ENCODE peak calls at places on chromosomes 3 and 15, in four cellular contexts. U is IMR-90, W is breast epithelium, Q is ovary. P is an unnamed sample. For H3K4me1, the result is how much of the 10 kb centered on the place peaks cover.

GRCh38 chr3:182967218-182968204 is 12.8 kb downstream of the DCUN1D1 start:
- DNase-seq in W (no peak), U (no peak), Q (no peak), P (no peak)

GRCh38 chr15:86663304-86663703 is 583.6 kb downstream of the AGBL1 start:
- DNase-seq in Q (no peak), W (no peak), U (no peak), P (no peak)

GRCh38 chr3:182149594-182149993 is 437.9 kb downstream of the SOX2 start:
- DNase-seq in W (no peak), Q (no peak), U (no peak), P (no peak)

GRCh38 chr3:188749010-188749617 is 422.7 kb upstream of the TPRG1 start:
- DNase-seq in U (no peak), W (no peak), Q (no peak), P (no peak)

GRCh38 chr3:127215714-127216414 is 22.9 kb downstream of the PRR23E start:
- DNase-seq in Q (no peak), W (no peak), U (no peak), P (no peak)

GRCh38 chr15:69092159-69092558 is 68.3 kb upstream of the GLCE start:
- DNase-seq in W (no peak), U (peak), Q (no peak), P (no peak)

GRCh38 chr3:197809356-197810020 is 18.4 kb downstream of the LRCH3 start:
- DNase-seq in U (peak), Q (no peak), W (no peak), P (no peak)

GRCh38 chr3:37912052-37912733 is 50.5 kb downstream of the CTDSPL start:
- DNase-seq in U (no peak), Q (peak), W (no peak), P (no peak)

GRCh38 chr15:56767315-56767714 is 34.0 kb upstream of the ZNF280D start:
- DNase-seq in W (no peak), U (no peak), Q (no peak), P (no peak)

GRCh38 chr3:138348107-138348949 is at the start of gene MRAS:
- DNase-seq in W (peak), Q (peak), U (peak), P (no peak)

GRCh38 chr3:138197058-138197457 is 10.0 kb downstream of the ARMC8 start:
- DNase-seq in Q (no peak), U (peak), W (no peak), P (no peak)

GRCh38 chr3:33388374-33389100 is 51.7 kb downstream of the UBP1 start:
- DNase-seq in W (no peak), U (no peak), Q (no peak), P (no peak)

GRCh38 chr3:139135657-139136056 is 91.0 kb upstream of the PRR23C start:
- DNase-seq in Q (no peak), U (no peak), W (no peak), P (no peak)

GRCh38 chr3:177419904-177420601 is 222.8 kb upstream of the TBL1XR1 start:
- DNase-seq in U (no peak), Q (no peak), W (no peak), P (no peak)

GRCh38 chr15:49986326-49986725 is 132.7 kb downstream of the ATP8B4 start:
- DNase-seq in U (no peak), Q (no peak), W (no peak), P (no peak)

GRCh38 chr3:45509038-45509767 is 85.3 kb upstream of the LIMD1 start:
- DNase-seq in Q (no peak), W (no peak), U (peak), P (no peak)

GRCh38 chr3:127903596-127903995 is 11.4 kb upstream of the KBTBD12 start:
- DNase-seq in W (no peak), Q (no peak), U (no peak), P (no peak)

GRCh38 chr3:184073621-184074020 is 20.8 kb downstream of the HTR3C start:
- DNase-seq in W (no peak), Q (no peak), U (no peak), P (no peak)

GRCh38 chr3:98778852-98779379 is 15.8 kb downstream of the ST3GAL6 start:
- DNase-seq in U (peak), W (no peak), Q (no peak), P (no peak)

GRCh38 chr3:52526151-52526561 is 7.5 kb downstream of the NT5DC2 start:
- DNase-seq in Q (peak), W (no peak), U (no peak), P (no peak)

GRCh38 chr15:84982301-84982920 is 755 bp downstream of the PDE8A start:
- DNase-seq in U (peak), W (peak), Q (peak), P (no peak)

GRCh38 chr15:51172190-51172589 is 77.5 kb upstream of the TNFAIP8L3 start:
- DNase-seq in W (no peak), Q (no peak), U (peak), P (no peak)

GRCh38 chr3:32743934-32744333 is 58.9 kb downstream of the CNOT10 start:
- DNase-seq in U (peak), Q (no peak), W (no peak), P (no peak)

GRCh38 chr3:160665784-160666526 is 11.0 kb upstream of the ARL14 start:
- DNase-seq in U (peak), W (no peak), Q (no peak), P (no peak)

GRCh38 chr15:64911317-64912186 is at the start of gene ANKDD1A:
- DNase-seq in U (peak), Q (peak), W (no peak), P (no peak)

GRCh38 chr15:64907991-64908390 is 3.7 kb upstream of the ANKDD1A start:
- DNase-seq in Q (no peak), U (no peak), W (no peak), P (no peak)

GRCh38 chr15:64906402-64906801 is 5.3 kb upstream of the ANKDD1A start:
- DNase-seq in W (no peak), Q (no peak), U (no peak), P (no peak)

GRCh38 chr15:64912379-64912778 is 677 bp downstream of the ANKDD1A start:
- DNase-seq in Q (no peak), W (no peak), U (no peak), P (no peak)

GRCh38 chr15:64909546-64909945 is 2.2 kb upstream of the ANKDD1A start:
- DNase-seq in Q (no peak), W (no peak), U (no peak), P (no peak)
- H3K4me1 ChIP-seq in Q (under half), W (under half), U (under half), P (under half)

GRCh38 chr15:98647774-98648653 is at the start of gene IGF1R:
- DNase-seq in Q (peak), W (peak), U (peak), P (peak)
- TF ChIP-seq POLR2A in Q (peak), W (no peak), U (no peak), P (no peak)

DNA sequence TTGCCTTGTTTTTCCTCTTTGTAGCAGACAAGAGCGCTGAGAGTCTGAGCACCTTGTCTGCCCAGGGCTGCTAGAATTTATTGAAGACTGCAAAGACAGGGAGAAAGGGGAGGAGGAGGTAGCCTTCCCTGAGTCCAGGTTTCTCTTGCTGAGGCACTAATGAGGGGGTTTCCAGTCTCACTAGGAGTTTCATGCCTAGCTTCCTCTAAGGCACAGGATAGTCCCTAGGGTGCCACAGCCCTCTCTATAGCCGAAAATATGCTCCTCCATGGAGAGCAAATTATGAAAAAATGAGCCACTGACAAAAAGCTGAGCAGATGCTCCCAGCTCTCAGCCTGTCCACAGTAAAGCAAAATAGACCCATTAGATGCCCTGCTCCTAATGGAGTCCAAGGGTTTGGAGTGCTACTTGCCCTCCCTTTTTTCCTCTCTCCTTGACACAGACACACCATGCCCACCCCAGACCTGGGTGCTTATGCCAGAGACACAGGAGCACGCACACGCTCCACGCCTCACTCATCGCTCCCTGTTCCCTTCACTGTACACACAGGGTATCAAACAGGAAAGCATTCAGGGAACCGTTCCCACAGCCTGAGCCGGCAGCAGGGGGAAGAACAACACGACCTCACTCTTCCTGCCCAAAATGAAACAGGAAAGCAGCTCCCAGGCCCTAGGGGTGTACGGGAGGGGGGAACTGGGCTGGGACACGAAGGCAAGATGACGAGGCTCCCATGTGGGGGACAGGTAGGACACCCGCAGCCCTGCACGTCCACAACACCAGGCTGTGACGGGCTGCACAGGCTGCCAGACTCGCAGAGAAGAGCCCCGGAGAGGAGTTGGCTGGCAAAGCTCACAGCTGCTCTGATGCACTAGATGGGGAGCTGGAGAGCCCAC is 11.0 kb downstream of the DLL4 start:
- DNase-seq in Q (no peak), U (no peak), W (no peak), P (no peak)
- H3K4me1 ChIP-seq in Q (under half), U (under half), W (under half), P (under half)

GRCh38 chr15:70099966-70100494 is 2.3 kb upstream of the TLE3 start:
- DNase-seq in W (no peak), U (no peak), Q (no peak), P (no peak)

GRCh38 chr15:70097337-70098169 is at the start of gene TLE3:
- DNase-seq in W (peak), U (peak), Q (peak), P (peak)

GRCh38 chr15:70098170-70098460 is 398 bp upstream of the TLE3 start:
- DNase-seq in Q (no peak), W (no peak), U (no peak), P (no peak)

GRCh38 chr15:70099167-70099965 is 1.6 kb upstream of the TLE3 start:
- DNase-seq in U (peak), W (peak), Q (peak), P (peak)

GRCh38 chr15:70098461-70099166 is 897 bp upstream of the TLE3 start:
- DNase-seq in Q (peak), U (no peak), W (no peak), P (no peak)
- TF ChIP-seq POLR2A in Q (no peak), U (no peak), W (no peak), P (no peak)

DNA sequence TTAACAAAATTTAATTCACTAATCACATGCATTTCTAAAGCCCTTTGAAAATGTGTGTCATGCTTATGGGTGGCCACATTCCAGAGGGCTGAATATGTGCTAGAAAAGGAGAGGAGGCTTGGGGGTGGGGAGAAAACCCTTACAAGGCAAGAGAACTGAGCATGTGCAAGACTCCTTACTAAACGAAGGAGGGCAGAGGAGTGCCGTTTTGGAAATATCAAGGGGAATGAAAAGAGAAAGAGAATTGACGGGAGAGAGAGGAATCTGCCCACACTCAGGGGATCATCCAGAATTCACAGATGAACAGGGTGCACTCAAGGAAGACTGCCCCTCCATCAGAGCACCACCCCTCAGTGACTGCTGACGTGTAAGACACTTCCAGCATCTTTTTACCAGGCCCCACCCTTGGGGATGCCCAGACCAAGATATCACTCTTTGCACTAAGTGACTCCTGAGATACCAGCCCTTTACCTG is 37.9 kb upstream of the TSC22D2 start:
- DNase-seq in W (no peak), Q (no peak), U (peak), P (no peak)
- H3K4me1 ChIP-seq in W (under half), Q (under half), U (under half), P (under half)

DNA sequence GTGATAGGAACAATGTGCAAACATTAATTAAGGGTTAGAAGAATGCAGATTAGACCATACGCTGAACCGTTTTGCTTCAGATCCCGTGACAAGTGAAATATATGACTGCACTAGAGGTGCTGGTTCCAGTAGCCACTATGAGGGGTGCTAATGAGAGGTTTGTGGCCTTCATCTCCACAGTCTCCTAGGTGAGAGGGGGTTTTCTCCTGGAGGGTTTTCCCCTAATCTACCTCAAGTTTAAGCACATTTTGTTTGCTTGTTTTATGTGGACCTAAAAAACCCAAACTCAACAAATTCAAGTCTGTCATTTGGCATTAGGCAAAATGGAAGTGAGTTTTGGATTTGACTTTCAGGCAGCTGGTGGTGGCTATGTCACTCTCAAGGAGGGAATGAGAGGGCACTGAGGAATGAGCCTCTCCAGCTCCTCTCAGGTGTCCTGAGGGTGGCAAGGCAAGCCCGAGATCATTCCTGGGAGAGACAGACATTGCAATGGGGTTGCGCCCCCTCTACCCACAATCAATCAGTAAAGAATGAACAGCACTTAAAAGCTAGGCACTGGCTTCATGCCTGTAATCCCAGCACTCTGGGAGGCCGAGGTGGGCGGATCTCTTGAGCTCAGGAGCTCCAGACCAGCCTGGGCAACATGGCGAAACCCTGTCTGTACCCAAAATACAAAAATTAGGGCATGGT is 13.9 kb upstream of the SHF start:
- DNase-seq in Q (no peak), U (no peak), W (no peak), P (no peak)
- TF ChIP-seq POLR2A in Q (no peak), U (no peak), W (no peak), P (no peak)

GRCh38 chr15:90210593-90210992 is 9.5 kb downstream of the SEMA4B start:
- DNase-seq in U (no peak), Q (no peak), W (no peak), P (no peak)
- H3K4me1 ChIP-seq in U (under half), Q (under half), W (under half), P (half or more)

DNA sequence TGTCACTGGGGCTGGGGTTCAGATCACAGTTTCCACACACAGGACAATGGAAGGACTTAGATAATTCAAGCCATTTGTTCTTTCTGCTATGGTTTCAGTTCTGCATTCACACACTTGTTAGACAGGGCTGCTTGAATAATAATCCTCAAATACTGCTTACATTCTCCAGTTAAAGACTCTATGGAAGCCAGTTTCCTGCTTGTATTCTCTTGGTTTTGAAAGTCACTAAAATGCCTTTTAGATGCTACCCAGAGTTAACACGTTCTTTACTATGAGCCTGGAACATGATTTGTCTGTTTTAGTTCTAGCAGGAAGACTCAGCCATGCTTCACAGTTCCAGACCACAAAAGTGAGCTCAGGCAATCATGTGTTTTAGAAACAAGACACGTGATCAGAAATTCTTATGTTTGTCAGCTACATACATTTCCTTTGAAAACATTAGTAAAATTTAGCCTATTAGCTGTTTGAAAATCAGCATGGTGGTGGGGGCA is 152.4 kb downstream of the LEKR1 start:
- DNase-seq in U (peak), Q (no peak), W (no peak), P (no peak)
- TF ChIP-seq POLR2A in U (no peak), Q (no peak), W (no peak), P (no peak)

P was measured in esophagus squamous epithelium.